ENCODE peak calls at places on chromosomes 7 and 10, in six cellular contexts. One of them, this sample, is unnamed.

GRCh38 chr7:29281782-29282541 is 87.4 kb downstream of the CHN2 start:
- DNase-seq in GM03348: no peak
- DNase-seq in progenitor cell of endocrine pancreas: no peak
- DNase-seq in cardiac fibroblast: peak
- DNase-seq in head of caudate nucleus: peak
- DNase-seq in epithelial cell of prostate: peak
- DNase-seq in this sample: no peak

GRCh38 chr7:9890092-9890491 is 1083.6 kb upstream of the PHF14 start:
- DNase-seq in GM03348: no peak
- DNase-seq in progenitor cell of endocrine pancreas: no peak
- DNase-seq in cardiac fibroblast: no peak
- DNase-seq in head of caudate nucleus: no peak
- DNase-seq in epithelial cell of prostate: no peak
- DNase-seq in this sample: no peak

GRCh38 chr7:24965831-24966708 is 13.9 kb downstream of the OSBPL3 start:
- DNase-seq in GM03348: no peak
- DNase-seq in progenitor cell of endocrine pancreas: no peak
- DNase-seq in cardiac fibroblast: no peak
- DNase-seq in head of caudate nucleus: no peak
- DNase-seq in epithelial cell of prostate: no peak
- DNase-seq in this sample: peak

GRCh38 chr7:95365151-95365550 is 31.0 kb downstream of the PON3 start:
- DNase-seq in GM03348: no peak
- DNase-seq in progenitor cell of endocrine pancreas: no peak
- DNase-seq in cardiac fibroblast: no peak
- DNase-seq in head of caudate nucleus: no peak
- DNase-seq in epithelial cell of prostate: peak
- DNase-seq in this sample: no peak

GRCh38 chr10:87861034-87861433 is 2.3 kb downstream of the KLLN start:
- DNase-seq in GM03348: no peak
- DNase-seq in progenitor cell of endocrine pancreas: no peak
- DNase-seq in cardiac fibroblast: no peak
- DNase-seq in head of caudate nucleus: no peak
- DNase-seq in epithelial cell of prostate: no peak
- DNase-seq in this sample: no peak

GRCh38 chr7:139647812-139648616 is 124.5 kb downstream of the CLEC2L start:
- DNase-seq in GM03348: no peak
- DNase-seq in progenitor cell of endocrine pancreas: no peak
- DNase-seq in cardiac fibroblast: no peak
- DNase-seq in head of caudate nucleus: no peak
- DNase-seq in epithelial cell of prostate: no peak
- DNase-seq in this sample: no peak

GRCh38 chr10:61882621-61883375 is 18.7 kb upstream of the ARID5B start:
- DNase-seq in GM03348: peak
- DNase-seq in progenitor cell of endocrine pancreas: no peak
- DNase-seq in cardiac fibroblast: no peak
- DNase-seq in head of caudate nucleus: no peak
- DNase-seq in epithelial cell of prostate: no peak
- DNase-seq in this sample: no peak

GRCh38 chr7:34309116-34309515 is 348.9 kb upstream of the NPSR1 start:
- DNase-seq in GM03348: no peak
- DNase-seq in progenitor cell of endocrine pancreas: no peak
- DNase-seq in cardiac fibroblast: no peak
- DNase-seq in head of caudate nucleus: no peak
- DNase-seq in epithelial cell of prostate: no peak
- DNase-seq in this sample: no peak

GRCh38 chr7:14900051-14900450 is 2.5 kb downstream of the DGKB start:
- DNase-seq in GM03348: no peak
- DNase-seq in progenitor cell of endocrine pancreas: no peak
- DNase-seq in cardiac fibroblast: no peak
- DNase-seq in head of caudate nucleus: no peak
- DNase-seq in epithelial cell of prostate: no peak
- DNase-seq in this sample: no peak

GRCh38 chr10:96470108-96470743 is 43.5 kb downstream of the TLL2 start:
- DNase-seq in GM03348: peak
- DNase-seq in progenitor cell of endocrine pancreas: no peak
- DNase-seq in cardiac fibroblast: peak
- DNase-seq in head of caudate nucleus: peak
- DNase-seq in epithelial cell of prostate: no peak
- DNase-seq in this sample: peak

GRCh38 chr7:95609277-95609971 is 13.1 kb upstream of the PDK4 start:
- DNase-seq in GM03348: peak
- DNase-seq in progenitor cell of endocrine pancreas: no peak
- DNase-seq in cardiac fibroblast: peak
- DNase-seq in head of caudate nucleus: no peak
- DNase-seq in epithelial cell of prostate: no peak
- DNase-seq in this sample: no peak

GRCh38 chr7:155811895-155812761 is at the start of gene SHH:
- DNase-seq in GM03348: peak
- DNase-seq in progenitor cell of endocrine pancreas: no peak
- DNase-seq in cardiac fibroblast: no peak
- DNase-seq in head of caudate nucleus: no peak
- DNase-seq in epithelial cell of prostate: no peak
- DNase-seq in this sample: no peak

GRCh38 chr7:134834689-134835462 is 55.4 kb downstream of the CALD1 start:
- DNase-seq in GM03348: peak
- DNase-seq in progenitor cell of endocrine pancreas: no peak
- DNase-seq in cardiac fibroblast: peak
- DNase-seq in head of caudate nucleus: no peak
- DNase-seq in epithelial cell of prostate: no peak
- DNase-seq in this sample: no peak